ENCODE peak calls at places on chromosome 4, in four cellular contexts. S is transverse colon; Z is CD4-positive, alpha-beta T cell; X is bronchial epithelial cell. C is an unnamed sample.

GRCh38 chr4:151744614-151745013 is 16.2 kb downstream of the GATB start:
- DNase-seq in S (no peak), Z (no peak), X (peak), C (peak)

GRCh38 chr4:95129708-95130343 is 372.1 kb downstream of the BMPR1B start:
- DNase-seq in S (no peak), Z (no peak), X (peak), C (peak)

GRCh38 chr4:23324291-23324690 is 565.6 kb downstream of the PPARGC1A start:
- DNase-seq in S (no peak), Z (no peak), X (peak), C (no peak)

GRCh38 chr4:23234716-23235115 is 542.0 kb downstream of the GBA3 start:
- DNase-seq in S (no peak), Z (no peak), X (peak), C (no peak)

GRCh38 chr4:154082760-154083530 is 294.1 kb upstream of the SFRP2 start:
- DNase-seq in S (no peak), Z (no peak), X (peak), C (peak)

GRCh38 chr4:88106205-88106604 is 52.2 kb downstream of the ABCG2 start:
- DNase-seq in S (no peak), Z (no peak), X (peak), C (no peak)

GRCh38 chr4:56976283-56976877 is 1.0 kb downstream of the NOA1 start:
- DNase-seq in S (no peak), Z (no peak), X (no peak), C (peak)

GRCh38 chr4:60039908-60040307 is 1160.2 kb upstream of the ADGRL3 start:
- DNase-seq in S (no peak), Z (no peak), X (peak), C (no peak)

GRCh38 chr4:48275247-48275646 is 5.6 kb upstream of the TEC start:
- DNase-seq in S (no peak), Z (no peak), X (peak), C (peak)

GRCh38 chr4:65623509-65623908 is 46.8 kb downstream of the EPHA5 start:
- DNase-seq in S (no peak), Z (no peak), X (peak), C (no peak)

GRCh38 chr4:55475394-55476243 is 71.1 kb downstream of the CLOCK start:
- DNase-seq in S (no peak), Z (no peak), X (peak), C (no peak)

GRCh38 chr4:95392886-95393285 is 155.9 kb downstream of the UNC5C start:
- DNase-seq in S (no peak), Z (no peak), X (no peak), C (no peak)

GRCh38 chr4:3702084-3702521 is 64.1 kb upstream of the ADRA2C start:
- DNase-seq in S (no peak), Z (no peak), X (no peak), C (no peak)

GRCh38 chr4:126603210-126603609 is 1029.5 kb upstream of the INTU start:
- DNase-seq in S (no peak), Z (no peak), X (no peak), C (no peak)

GRCh38 chr4:183504064-183504929 is 561 bp upstream of the ING2 start:
- DNase-seq in S (peak), Z (peak), X (peak), C (peak)
- TF ChIP-seq CTCF in S (no peak), Z (peak), X (peak), C (no peak)

DNA sequence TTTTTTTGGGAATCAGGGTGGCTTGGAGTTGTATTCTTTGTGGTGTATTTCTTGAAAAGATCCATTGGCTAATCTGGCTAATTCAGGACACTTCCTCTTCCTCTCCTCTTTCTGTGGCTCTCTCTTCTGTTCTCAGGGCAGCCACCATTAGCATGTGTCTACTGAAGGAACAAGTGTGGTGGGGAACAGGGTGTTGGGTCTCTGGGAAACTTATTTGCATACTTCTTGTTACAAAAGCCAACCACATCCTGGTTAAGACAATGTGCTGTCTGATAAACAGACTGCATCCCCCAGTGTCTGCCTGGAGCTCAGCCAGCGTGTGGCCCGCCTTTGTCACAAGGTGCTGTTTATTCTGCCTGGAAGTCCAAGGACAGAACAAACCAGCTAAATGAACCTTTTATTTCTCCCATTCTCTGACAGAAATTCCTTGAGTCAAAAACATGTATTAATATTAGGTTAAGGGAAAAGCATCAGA is 203.4 kb downstream of the SPRY1 start:
- DNase-seq in S (peak), Z (peak), X (peak), C (peak)
- TF ChIP-seq CTCF in S (no peak), Z (no peak), X (no peak), C (no peak)

GRCh38 chr4:10089346-10089745 is 27.3 kb downstream of the WDR1 start:
- DNase-seq in S (peak), Z (no peak), X (no peak), C (peak)
- TF ChIP-seq CTCF in S (peak), Z (no peak), X (peak), C (peak)

GRCh38 chr4:124278477-124278876 is 434.1 kb downstream of the ANKRD50 start:
- DNase-seq in S (no peak), Z (no peak), X (peak), C (peak)
- TF ChIP-seq CTCF in S (no peak), Z (no peak), X (no peak), C (no peak)

DNA sequence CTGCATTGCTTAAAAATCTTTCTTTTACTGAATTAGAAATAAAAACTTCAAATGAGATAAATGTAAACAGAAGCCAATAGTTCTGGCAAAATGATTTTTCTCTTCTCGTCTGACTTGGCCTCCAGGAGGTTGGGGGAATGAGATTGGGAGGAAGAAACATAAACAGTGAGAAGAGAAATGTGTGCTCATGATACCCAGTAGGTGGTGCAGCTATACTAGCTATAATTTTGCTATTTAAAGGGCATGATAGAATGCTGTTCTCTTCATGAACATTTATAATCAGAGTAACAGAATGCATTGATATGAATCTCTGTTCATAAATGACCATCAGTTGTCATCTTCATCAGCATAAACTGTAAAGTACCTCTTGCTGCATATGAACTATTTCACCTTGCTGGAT is 85.5 kb downstream of the TACR3 start:
- DNase-seq in S (no peak), Z (no peak), X (peak), C (no peak)
- TF ChIP-seq CTCF in S (no peak), Z (no peak), X (no peak), C (no peak)

GRCh38 chr4:8514391-8514790 is 65.8 kb upstream of the GPR78 start:
- DNase-seq in S (no peak), Z (no peak), X (no peak), C (no peak)
- TF ChIP-seq CTCF in S (no peak), Z (no peak), X (no peak), C (no peak)

GRCh38 chr4:146514651-146515379 is 6.9 kb downstream of the SLC10A7 start:
- DNase-seq in S (no peak), Z (no peak), X (no peak), C (no peak)
- TF ChIP-seq CTCF in S (no peak), Z (no peak), X (no peak), C (no peak)

DNA sequence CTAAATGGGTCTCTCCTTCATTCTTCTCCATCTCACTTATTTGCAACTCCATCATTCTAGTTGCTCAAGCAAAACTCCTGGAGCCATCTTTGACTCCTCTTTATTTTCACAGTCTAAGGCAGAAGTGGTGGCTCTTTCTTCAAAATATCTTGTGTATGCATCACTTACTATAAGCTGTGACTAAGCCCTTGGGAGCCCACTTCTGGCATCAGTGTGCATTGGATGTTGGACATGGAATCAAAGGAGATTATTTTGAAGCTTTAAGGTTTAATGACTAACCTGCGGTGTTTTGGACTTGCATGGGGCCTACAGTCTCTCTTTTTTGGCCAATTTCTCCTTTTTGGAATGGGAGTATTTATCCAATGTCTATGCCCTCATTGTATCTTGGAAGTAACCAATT is 276.8 kb downstream of the SPOCK3 start:
- DNase-seq in S (no peak), Z (no peak), X (peak), C (no peak)
- TF ChIP-seq CTCF in S (no peak), Z (no peak), X (no peak), C (no peak)

GRCh38 chr4:52657317-52657629 is 1.8 kb downstream of the USP46 start:
- DNase-seq in S (no peak), Z (no peak), X (no peak), C (no peak)

GRCh38 chr4:52659016-52659721 is at the start of gene USP46:
- DNase-seq in S (peak), Z (peak), X (peak), C (peak)

GRCh38 chr4:52658671-52659015 is 458 bp downstream of the USP46 start:
- DNase-seq in S (no peak), Z (no peak), X (no peak), C (peak)

GRCh38 chr4:52659722-52660261 is 691 bp upstream of the USP46 start:
- DNase-seq in S (peak), Z (no peak), X (no peak), C (peak)

GRCh38 chr4:52657630-52658501 is 1.2 kb downstream of the USP46 start:
- DNase-seq in S (no peak), Z (no peak), X (peak), C (no peak)
- TF ChIP-seq CTCF in S (no peak), Z (no peak), X (no peak), C (no peak)

C was measured in Calu3.